ENCODE peak calls at places on chromosomes 3 and 15, in seven cellular contexts. One of them, this sample, is unnamed.

GRCh38 chr3:100525753-100526612 is 33.6 kb downstream of the TMEM45A start:
- DNase-seq in H1: no peak
- DNase-seq in HFF-Myc: peak
- DNase-seq in WERI-Rb-1: no peak
- DNase-seq in HCT116: peak
- DNase-seq in upper lobe of right lung: no peak
- DNase-seq in ovary: no peak
- DNase-seq in this sample: no peak

GRCh38 chr3:35045106-35045505 is 594.2 kb upstream of the ARPP21 start:
- DNase-seq in WERI-Rb-1: no peak
- DNase-seq in HCT116: no peak
- DNase-seq in H1: no peak
- DNase-seq in ovary: no peak
- DNase-seq in upper lobe of right lung: no peak
- DNase-seq in HFF-Myc: no peak
- DNase-seq in this sample: no peak

GRCh38 chr3:30502051-30502741 is 104.2 kb upstream of the TGFBR2 start:
- DNase-seq in WERI-Rb-1: no peak
- DNase-seq in HFF-Myc: no peak
- DNase-seq in H1: no peak
- DNase-seq in ovary: no peak
- DNase-seq in HCT116: no peak
- DNase-seq in upper lobe of right lung: no peak
- DNase-seq in this sample: no peak

GRCh38 chr3:114274929-114275328 is 18.9 kb upstream of the TIGIT start:
- DNase-seq in WERI-Rb-1: no peak
- DNase-seq in ovary: no peak
- DNase-seq in upper lobe of right lung: no peak
- DNase-seq in HFF-Myc: no peak
- DNase-seq in H1: no peak
- DNase-seq in HCT116: no peak
- DNase-seq in this sample: no peak

GRCh38 chr3:146561879-146562278 is 17.5 kb upstream of the PLSCR1 start:
- DNase-seq in ovary: no peak
- DNase-seq in HCT116: peak
- DNase-seq in H1: no peak
- DNase-seq in WERI-Rb-1: no peak
- DNase-seq in upper lobe of right lung: no peak
- DNase-seq in HFF-Myc: no peak
- DNase-seq in this sample: no peak

GRCh38 chr3:123385981-123386380 is 62.9 kb downstream of the ADCY5 start:
- DNase-seq in WERI-Rb-1: no peak
- DNase-seq in HFF-Myc: no peak
- DNase-seq in upper lobe of right lung: no peak
- DNase-seq in HCT116: no peak
- DNase-seq in H1: no peak
- DNase-seq in ovary: peak
- DNase-seq in this sample: no peak

GRCh38 chr3:17478673-17479072 is 263.8 kb downstream of the TBC1D5 start:
- DNase-seq in H1: no peak
- DNase-seq in ovary: no peak
- DNase-seq in WERI-Rb-1: no peak
- DNase-seq in HCT116: peak
- DNase-seq in upper lobe of right lung: no peak
- DNase-seq in HFF-Myc: peak
- DNase-seq in this sample: no peak

GRCh38 chr3:50550079-50550736 is 17.3 kb downstream of the C3orf18 start:
- DNase-seq in WERI-Rb-1: peak
- DNase-seq in ovary: peak
- DNase-seq in upper lobe of right lung: peak
- DNase-seq in HFF-Myc: no peak
- DNase-seq in H1: peak
- DNase-seq in HCT116: no peak
- DNase-seq in this sample: no peak

GRCh38 chr15:87755226-87755625 is 501.3 kb downstream of the NTRK3 start:
- DNase-seq in H1: no peak
- DNase-seq in WERI-Rb-1: no peak
- DNase-seq in HCT116: no peak
- DNase-seq in upper lobe of right lung: no peak
- DNase-seq in HFF-Myc: no peak
- DNase-seq in ovary: no peak
- DNase-seq in this sample: no peak

GRCh38 chr15:87758739-87759457 is 497.6 kb downstream of the NTRK3 start:
- DNase-seq in WERI-Rb-1: no peak
- DNase-seq in HCT116: no peak
- DNase-seq in ovary: no peak
- DNase-seq in HFF-Myc: no peak
- DNase-seq in H1: no peak
- DNase-seq in upper lobe of right lung: no peak
- DNase-seq in this sample: no peak

GRCh38 chr15:87753539-87753938 is 503.0 kb downstream of the NTRK3 start:
- DNase-seq in HFF-Myc: no peak
- DNase-seq in upper lobe of right lung: no peak
- DNase-seq in WERI-Rb-1: peak
- DNase-seq in HCT116: no peak
- DNase-seq in H1: no peak
- DNase-seq in ovary: no peak
- DNase-seq in this sample: no peak

GRCh38 chr15:87756072-87756471 is 500.5 kb downstream of the NTRK3 start:
- DNase-seq in ovary: no peak
- DNase-seq in HCT116: no peak
- DNase-seq in upper lobe of right lung: no peak
- DNase-seq in HFF-Myc: no peak
- DNase-seq in H1: no peak
- DNase-seq in WERI-Rb-1: no peak
- DNase-seq in this sample: no peak

GRCh38 chr15:87757084-87757483 is 499.5 kb downstream of the NTRK3 start:
- DNase-seq in HFF-Myc: no peak
- DNase-seq in WERI-Rb-1: no peak
- DNase-seq in ovary: no peak
- DNase-seq in upper lobe of right lung: no peak
- DNase-seq in HCT116: no peak
- DNase-seq in H1: no peak
- DNase-seq in this sample: no peak
- TF ChIP-seq CTCF in HFF-Myc: no peak
- TF ChIP-seq CTCF in WERI-Rb-1: no peak
- TF ChIP-seq CTCF in ovary: no peak
- TF ChIP-seq CTCF in upper lobe of right lung: no peak
- TF ChIP-seq CTCF in HCT116: no peak
- TF ChIP-seq CTCF in H1: no peak
- TF ChIP-seq CTCF in this sample: no peak

GRCh38 chr15:57797145-57797544 is 90.6 kb downstream of the POLR2M start:
- DNase-seq in WERI-Rb-1: no peak
- DNase-seq in HFF-Myc: no peak
- DNase-seq in ovary: no peak
- DNase-seq in H1: no peak
- DNase-seq in upper lobe of right lung: no peak
- DNase-seq in HCT116: no peak
- DNase-seq in this sample: no peak

GRCh38 chr15:57792729-57793449 is 86.4 kb downstream of the POLR2M start:
- DNase-seq in ovary: no peak
- DNase-seq in upper lobe of right lung: no peak
- DNase-seq in HCT116: no peak
- DNase-seq in HFF-Myc: no peak
- DNase-seq in WERI-Rb-1: no peak
- DNase-seq in H1: no peak
- DNase-seq in this sample: no peak

GRCh38 chr15:57795261-57795660 is 88.7 kb downstream of the POLR2M start:
- DNase-seq in H1: no peak
- DNase-seq in ovary: no peak
- DNase-seq in upper lobe of right lung: no peak
- DNase-seq in HFF-Myc: no peak
- DNase-seq in WERI-Rb-1: no peak
- DNase-seq in HCT116: no peak
- DNase-seq in this sample: no peak

GRCh38 chr15:57797608-57798267 is 91.2 kb downstream of the POLR2M start:
- DNase-seq in HFF-Myc: no peak
- DNase-seq in WERI-Rb-1: no peak
- DNase-seq in HCT116: no peak
- DNase-seq in ovary: no peak
- DNase-seq in H1: no peak
- DNase-seq in upper lobe of right lung: no peak
- DNase-seq in this sample: no peak
- TF ChIP-seq CTCF in HFF-Myc: no peak
- TF ChIP-seq CTCF in WERI-Rb-1: no peak
- TF ChIP-seq CTCF in HCT116: no peak
- TF ChIP-seq CTCF in ovary: no peak
- TF ChIP-seq CTCF in H1: no peak
- TF ChIP-seq CTCF in upper lobe of right lung: no peak
- TF ChIP-seq CTCF in this sample: no peak

GRCh38 chr3:87488725-87489124 is 212.3 kb upstream of the POU1F1 start:
- DNase-seq in ovary: no peak
- DNase-seq in HCT116: no peak
- DNase-seq in HFF-Myc: no peak
- DNase-seq in H1: no peak
- DNase-seq in WERI-Rb-1: no peak
- DNase-seq in upper lobe of right lung: no peak
- DNase-seq in this sample: no peak
- TF ChIP-seq CTCF in ovary: no peak
- TF ChIP-seq CTCF in HCT116: no peak
- TF ChIP-seq CTCF in HFF-Myc: no peak
- TF ChIP-seq CTCF in H1: no peak
- TF ChIP-seq CTCF in WERI-Rb-1: no peak
- TF ChIP-seq CTCF in upper lobe of right lung: no peak
- TF ChIP-seq CTCF in this sample: no peak

DNA sequence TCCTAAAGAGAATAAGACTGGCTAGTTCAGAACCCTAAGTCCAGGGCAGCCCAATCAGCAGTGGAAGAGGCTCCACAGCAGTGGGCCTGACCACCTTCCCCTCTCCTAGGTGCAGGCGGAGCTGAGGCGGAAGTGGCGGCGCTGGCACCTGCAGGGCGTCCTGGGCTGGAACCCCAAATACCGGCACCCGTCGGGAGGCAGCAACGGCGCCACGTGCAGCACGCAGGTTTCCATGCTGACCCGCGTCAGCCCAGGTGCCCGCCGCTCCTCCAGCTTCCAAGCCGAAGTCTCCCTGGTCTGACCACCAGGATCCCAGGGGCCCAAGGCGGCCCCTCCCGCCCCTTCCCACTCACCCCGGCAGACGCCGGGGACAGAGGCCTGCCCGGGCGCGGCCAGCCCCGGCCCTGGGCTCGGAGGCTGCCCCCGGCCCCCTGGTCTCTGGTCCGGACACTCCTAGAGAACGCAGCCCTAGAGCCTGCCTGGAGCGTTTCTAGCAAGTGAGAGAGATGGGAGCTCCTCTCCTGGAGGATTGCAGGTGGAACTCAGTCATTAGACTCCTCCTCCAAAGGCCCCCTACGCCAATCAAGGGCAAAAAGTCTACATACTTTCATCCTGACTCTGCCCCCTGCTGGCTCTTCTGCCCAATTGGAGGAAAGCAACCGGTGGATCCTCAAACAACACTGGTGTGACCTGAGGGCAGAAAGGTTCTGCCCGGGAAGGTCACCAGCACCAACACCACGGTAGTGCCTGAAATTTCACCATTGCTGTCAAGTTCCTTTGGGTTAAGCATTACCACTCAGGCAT is 33.7 kb downstream of the VIPR1 start:
- DNase-seq in upper lobe of right lung: no peak
- DNase-seq in HFF-Myc: no peak
- DNase-seq in HCT116: no peak
- DNase-seq in H1: peak
- DNase-seq in WERI-Rb-1: peak
- DNase-seq in ovary: no peak
- DNase-seq in this sample: no peak
- TF ChIP-seq CTCF in upper lobe of right lung: peak
- TF ChIP-seq CTCF in HFF-Myc: peak
- TF ChIP-seq CTCF in HCT116: peak
- TF ChIP-seq CTCF in H1: peak
- TF ChIP-seq CTCF in WERI-Rb-1: peak
- TF ChIP-seq CTCF in ovary: no peak
- TF ChIP-seq CTCF in this sample: peak

This sample was measured in coronary artery.